ENCODE peak calls at places on chromosomes 13 and 19, in five cellular contexts. M, L, P, J and I are unnamed samples.

GRCh38 chr13:101515504-101515903 is 63.0 kb downstream of the ITGBL1 start:
- DNase-seq in P (no peak), J (no peak), L (no peak), M (no peak), I (no peak)

GRCh38 chr13:34412817-34413365 is 529.2 kb upstream of the NBEA start:
- DNase-seq in L (no peak), M (no peak), J (no peak), P (no peak), I (no peak)

GRCh38 chr19:8307400-8307964 is 676 bp downstream of the CD320 start:
- DNase-seq in P (no peak), J (peak), L (no peak), M (no peak), I (no peak)

GRCh38 chr19:4523306-4524110 is 5.2 kb upstream of the PLIN4 start:
- DNase-seq in J (peak), M (peak), L (peak), P (peak), I (peak)

GRCh38 chr19:5554828-5555227 is 12.9 kb downstream of the TINCR start:
- DNase-seq in M (no peak), J (no peak), L (no peak), P (no peak), I (no peak)

GRCh38 chr19:16445238-16446107 is 26.3 kb downstream of the EPS15L1 start:
- DNase-seq in J (peak), L (no peak), P (no peak), M (no peak), I (no peak)

GRCh38 chr19:45195764-45196163 is 17.2 kb downstream of the BLOC1S3 start:
- DNase-seq in J (no peak), P (no peak), L (peak), M (peak), I (peak)

GRCh38 chr19:21900401-21900800 is 64.4 kb upstream of the ZNF43 start:
- DNase-seq in L (no peak), J (no peak), M (no peak), P (no peak), I (no peak)

GRCh38 chr19:54558339-54558738 is 15.3 kb upstream of the LILRA2 start:
- DNase-seq in M (no peak), P (no peak), J (no peak), L (no peak), I (no peak)

GRCh38 chr19:32719611-32720059 is at the start of gene TDRD12:
- DNase-seq in P (no peak), M (no peak), J (peak), L (no peak), I (no peak)

GRCh38 chr13:106010836-106011235 is 524.6 kb downstream of the EFNB2 start:
- DNase-seq in M (no peak), P (no peak), J (no peak), L (no peak), I (no peak)

GRCh38 chr19:49335784-49336481 is 727 bp downstream of the CD37 start:
- DNase-seq in L (no peak), J (no peak), M (no peak), P (no peak), I (no peak)

GRCh38 chr19:11780431-11781020 is 13.7 kb downstream of the ZNF441 start:
- DNase-seq in J (no peak), M (no peak), P (no peak), L (no peak), I (no peak)

GRCh38 chr19:5113101-5113557 is 144.2 kb downstream of the KDM4B start:
- DNase-seq in P (no peak), J (no peak), M (peak), L (peak), I (no peak)

GRCh38 chr19:810077-810855 is 11.5 kb downstream of the PLPPR3 start:
- DNase-seq in P (no peak), M (no peak), L (no peak), J (no peak), I (no peak)

GRCh38 chr19:4567584-4568071 is 8.1 kb upstream of the SEMA6B start:
- DNase-seq in M (peak), J (peak), P (peak), L (peak), I (peak)

GRCh38 chr19:33647146-33647545 is 25.4 kb downstream of the CHST8 start:
- DNase-seq in M (no peak), J (no peak), P (no peak), L (no peak), I (no peak)

GRCh38 chr13:98681017-98681416 is 71.5 kb downstream of the SLC15A1 start:
- DNase-seq in J (no peak), P (no peak), L (no peak), M (no peak), I (no peak)

GRCh38 chr19:19115954-19116353 is 22.3 kb downstream of the TMEM161A start:
- DNase-seq in M (no peak), L (peak), P (peak), J (peak), I (peak)

GRCh38 chr13:30047154-30047874 is 196.9 kb upstream of the UBL3 start:
- DNase-seq in J (no peak), M (no peak), P (no peak), L (no peak), I (peak)

GRCh38 chr13:29059837-29060236 is 239.7 kb downstream of the MTUS2 start:
- DNase-seq in P (no peak), J (no peak), L (no peak), M (no peak), I (no peak)